ENCODE peak calls at places on chromosomes 4 and X, in six cellular contexts. H, F, Z, X, G and V are unnamed samples. For H3K4me1, the result is how much of the 10 kb centered on the place peaks cover.

GRCh38 chrX:123013141-123013540 is 170.9 kb upstream of the GRIA3 start:
- DNase-seq in H (no peak), F (no peak), Z (no peak), X (no peak), G (no peak), V (no peak)

GRCh38 chr4:156635046-156635445 is 336.6 kb downstream of the PDGFC start:
- DNase-seq in H (no peak), F (no peak), Z (no peak), X (no peak), G (no peak), V (no peak)

GRCh38 chr4:25486171-25486570 is 109.1 kb downstream of the ANAPC4 start:
- DNase-seq in H (peak), F (no peak), Z (no peak), X (no peak), G (no peak), V (no peak)

GRCh38 chr4:88938138-88938537 is 118.8 kb downstream of the FAM13A start:
- DNase-seq in H (peak), F (no peak), Z (peak), X (no peak), G (no peak), V (no peak)

GRCh38 chr4:43243433-43244116 is 351.1 kb downstream of the GRXCR1 start:
- DNase-seq in H (no peak), F (no peak), Z (no peak), X (no peak), G (no peak), V (no peak)

GRCh38 chrX:154730271-154730883 is 20.5 kb downstream of the GAB3 start:
- DNase-seq in H (no peak), F (no peak), Z (peak), X (no peak), G (no peak), V (no peak)

GRCh38 chrX:55738969-55739368 is 21.4 kb downstream of the RRAGB start:
- DNase-seq in H (no peak), F (no peak), Z (no peak), X (no peak), G (no peak), V (no peak)

GRCh38 chr4:182904271-182904761 is 12.9 kb downstream of the DCTD start:
- DNase-seq in H (no peak), F (no peak), Z (no peak), X (no peak), G (no peak), V (no peak)

GRCh38 chr4:37627263-37627662 is 58.9 kb downstream of the RELL1 start:
- DNase-seq in H (no peak), F (no peak), Z (no peak), X (no peak), G (no peak), V (no peak)

GRCh38 chrX:150363561-150364346 is 637 bp downstream of the MAMLD1 start:
- DNase-seq in H (peak), F (no peak), Z (peak), X (no peak), G (no peak), V (peak)

GRCh38 chrX:97315939-97316338 is 432.2 kb downstream of the RPA4 start:
- DNase-seq in H (peak), F (no peak), Z (no peak), X (no peak), G (no peak), V (no peak)

GRCh38 chr4:17561195-17561909 is 15.6 kb upstream of the LAP3 start:
- DNase-seq in H (no peak), F (no peak), Z (peak), X (no peak), G (no peak), V (no peak)

GRCh38 chr4:11720292-11720691 is 291.6 kb upstream of the HS3ST1 start:
- DNase-seq in H (peak), F (no peak), Z (peak), X (no peak), G (no peak), V (no peak)

GRCh38 chr4:75737398-75737797 is 13.0 kb downstream of the USO1 start:
- DNase-seq in H (no peak), F (no peak), Z (no peak), X (no peak), G (no peak), V (no peak)

GRCh38 chr4:38523524-38524448 is 140.2 kb upstream of the KLF3 start:
- DNase-seq in H (no peak), F (no peak), Z (no peak), X (no peak), G (no peak), V (no peak)

GRCh38 chr4:183968502-183968901 is 63.4 kb downstream of the STOX2 start:
- DNase-seq in H (no peak), F (no peak), Z (no peak), X (no peak), G (no peak), V (no peak)

GRCh38 chr4:76090241-76090691 is 15.8 kb downstream of the ART3 start:
- DNase-seq in H (no peak), F (peak), Z (peak), X (peak), G (no peak), V (no peak)

GRCh38 chr4:105894570-105895323 is 524 bp upstream of the NPNT start:
- DNase-seq in H (no peak), F (no peak), Z (no peak), X (no peak), G (peak), V (no peak)

GRCh38 chrX:140507223-140507981 is 2.5 kb upstream of the SOX3 start:
- DNase-seq in H (no peak), F (no peak), Z (no peak), X (no peak), G (no peak), V (no peak)

GRCh38 chrX:51899741-51900140 is 6.3 kb downstream of the MAGED1 start:
- DNase-seq in H (no peak), F (no peak), Z (peak), X (no peak), G (no peak), V (no peak)

GRCh38 chrX:13219990-13220764 is 99.7 kb downstream of the ATXN3L start:
- DNase-seq in H (peak), F (no peak), Z (peak), X (no peak), G (no peak), V (no peak)

GRCh38 chr4:176981551-176981950 is 188.8 kb upstream of the VEGFC start:
- DNase-seq in H (no peak), F (no peak), Z (peak), X (no peak), G (no peak), V (no peak)

GRCh38 chr4:3863841-3864734 is 97.9 kb downstream of the ADRA2C start:
- DNase-seq in H (no peak), F (no peak), Z (no peak), X (no peak), G (no peak), V (peak)

GRCh38 chrX:54639018-54639345 is 109.0 kb downstream of the GNL3L start:
- DNase-seq in H (no peak), F (no peak), Z (no peak), X (no peak), G (no peak), V (no peak)

GRCh38 chr4:166003811-166004210 is 130.8 kb downstream of the TLL1 start:
- DNase-seq in H (no peak), F (no peak), Z (no peak), X (no peak), G (no peak), V (no peak)
- H3K27ac ChIP-seq in H (no peak), F (no peak), Z (no peak), X (no peak), G (no peak), V (no peak)

GRCh38 chrX:134883134-134883700 is 107.6 kb upstream of the SMIM10 start:
- DNase-seq in H (no peak), F (no peak), Z (no peak), X (no peak), G (no peak), V (no peak)

GRCh38 chrX:134880866-134881265 is 109.9 kb upstream of the SMIM10 start:
- DNase-seq in H (no peak), F (no peak), Z (peak), X (no peak), G (no peak), V (no peak)

GRCh38 chrX:134891652-134892051 is 99.1 kb upstream of the SMIM10 start:
- DNase-seq in H (no peak), F (no peak), Z (peak), X (no peak), G (no peak), V (no peak)

GRCh38 chrX:134885336-134886016 is 105.3 kb upstream of the SMIM10 start:
- DNase-seq in H (no peak), F (no peak), Z (no peak), X (no peak), G (no peak), V (no peak)

GRCh38 chrX:134886201-134886600 is 104.6 kb upstream of the SMIM10 start:
- DNase-seq in H (peak), F (no peak), Z (peak), X (no peak), G (no peak), V (no peak)
- H3K4me1 ChIP-seq in H (under half), F (under half), Z (under half), X (under half), G (under half), V (under half)

DNA sequence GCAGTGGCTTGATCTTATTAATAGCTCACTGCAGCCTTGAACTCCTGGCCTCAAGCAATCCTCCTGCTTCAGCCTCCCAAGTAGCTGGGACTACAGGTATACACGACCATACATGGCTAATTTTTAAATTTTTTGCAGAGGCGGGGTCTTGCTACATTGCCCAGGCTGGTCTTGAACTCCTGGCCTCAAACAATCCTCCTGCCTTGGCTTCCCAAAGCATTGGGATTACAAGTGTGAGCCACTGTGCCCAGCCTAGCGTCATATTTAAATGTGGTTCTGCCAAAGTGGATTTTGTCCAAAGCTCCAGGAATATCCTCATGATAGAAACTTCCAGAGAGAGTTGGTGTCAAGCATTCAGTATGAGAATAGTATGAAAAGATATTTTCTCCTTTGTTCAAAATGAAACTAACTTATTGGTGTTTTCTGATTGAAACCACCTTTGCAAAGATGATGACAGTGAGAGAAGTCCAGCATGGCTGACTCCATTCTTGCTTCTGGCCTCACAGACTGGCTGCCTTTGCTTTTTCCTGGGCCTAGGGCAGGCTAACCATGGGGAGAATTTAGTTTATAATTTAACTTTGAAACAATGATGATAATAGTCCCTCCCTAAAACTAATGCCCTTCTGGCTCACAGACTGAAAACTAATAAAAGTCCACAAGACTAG is 129.0 kb downstream of the C4orf51 start:
- DNase-seq in H (no peak), F (no peak), Z (no peak), X (no peak), G (no peak), V (no peak)
- TF ChIP-seq POLR2A in H (no peak), F (no peak), Z (no peak), X (no peak), G (no peak), V (no peak)

GRCh38 chr4:168811207-168811606 is 198.8 kb downstream of the CBR4 start:
- DNase-seq in H (no peak), F (peak), Z (no peak), X (no peak), G (no peak), V (no peak)
- H3K27ac ChIP-seq in H (peak), F (peak), Z (no peak), X (no peak), G (no peak), V (no peak)

DNA sequence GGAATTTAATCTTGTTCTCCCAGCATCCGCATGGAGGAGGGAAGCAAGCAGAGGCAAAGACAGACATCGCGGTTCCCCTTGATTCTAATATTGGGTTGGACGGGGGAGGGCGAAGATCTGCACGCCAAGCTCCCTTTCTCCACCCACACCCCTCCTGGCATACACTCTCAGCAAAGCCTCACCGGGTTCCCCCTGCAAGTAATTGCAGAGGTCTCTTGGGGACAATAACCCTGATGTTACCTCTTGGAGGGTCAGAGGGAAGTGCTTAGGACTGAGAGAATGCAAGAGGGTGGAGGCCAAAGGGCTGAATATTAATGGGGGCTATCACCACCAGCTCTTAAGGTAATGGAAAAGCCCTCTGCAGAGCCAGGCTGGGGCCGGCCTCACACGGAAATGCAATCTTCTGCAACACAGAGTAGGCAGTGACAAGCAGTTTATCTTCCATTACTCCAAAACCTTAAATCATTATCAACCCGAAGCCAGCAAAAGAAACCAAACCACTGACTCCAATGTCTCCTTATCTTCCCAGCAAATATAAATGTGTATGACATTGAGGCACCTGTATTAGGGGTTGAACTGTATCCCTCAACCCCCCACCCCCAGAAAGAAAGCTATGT is 344.1 kb upstream of the GATB start:
- DNase-seq in H (no peak), F (no peak), Z (no peak), X (no peak), G (no peak), V (no peak)
- H3K4me1 ChIP-seq in H (half or more), F (under half), Z (under half), X (under half), G (under half), V (under half)

DNA sequence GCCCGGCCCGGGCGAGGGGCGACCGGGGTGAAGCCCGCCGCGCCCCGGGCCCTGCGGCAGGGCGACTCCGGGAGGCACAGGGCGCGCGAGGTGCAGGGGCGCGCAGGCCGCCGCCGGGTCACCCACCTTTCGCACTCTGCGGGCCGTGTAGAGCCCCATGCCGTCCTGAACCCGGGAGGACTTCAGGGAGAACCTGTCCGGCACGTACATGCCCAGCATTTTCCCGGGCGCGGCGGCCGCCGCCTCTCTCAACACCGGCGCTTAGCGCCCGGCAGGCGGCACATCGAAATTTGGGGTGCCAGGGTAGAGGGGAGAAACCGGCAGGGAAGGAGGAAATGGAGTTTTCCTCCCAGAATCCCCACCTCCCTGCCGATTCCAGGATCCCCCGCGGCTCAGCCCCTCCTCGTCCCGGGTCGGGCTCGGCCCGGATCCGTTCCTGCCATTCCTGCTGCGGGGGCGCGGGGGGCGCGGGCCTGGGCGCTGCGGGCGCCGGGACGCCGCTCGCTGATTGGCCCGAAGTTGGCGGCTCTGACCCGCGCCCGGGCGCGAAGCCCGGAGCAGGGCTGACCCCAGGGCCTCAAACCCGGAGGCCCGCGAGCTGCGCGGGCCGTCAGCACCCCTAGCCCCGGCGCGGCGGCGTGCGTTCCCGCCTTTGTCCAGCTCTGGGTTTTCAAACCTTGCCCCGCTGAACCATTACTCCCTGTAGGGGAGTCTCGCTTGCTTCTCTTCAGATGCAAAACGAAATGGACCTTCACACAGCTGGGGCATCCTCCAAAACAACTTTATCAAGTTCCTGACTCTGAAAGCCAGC is at the start of gene PRDM5:
- DNase-seq in H (peak), F (peak), Z (peak), X (no peak), G (peak), V (peak)
- TF ChIP-seq POLR2A in H (no peak), F (no peak), Z (no peak), X (no peak), G (peak), V (no peak)

GRCh38 chr4:95283320-95283719 is 265.5 kb downstream of the UNC5C start:
- DNase-seq in H (no peak), F (no peak), Z (no peak), X (no peak), G (no peak), V (no peak)
- H3K27ac ChIP-seq in H (no peak), F (no peak), Z (no peak), X (no peak), G (no peak), V (no peak)

GRCh38 chr4:168880811-168881595 is 129.1 kb downstream of the CBR4 start:
- DNase-seq in H (no peak), F (peak), Z (no peak), X (no peak), G (no peak), V (no peak)
- H3K4me1 ChIP-seq in H (under half), F (under half), Z (under half), X (under half), G (under half), V (under half)